ENCODE peak calls at places on chromosomes 2 and 18, in nine cellular contexts. S is kidney epithelial cell; E is iris pigment epithelial cell; R is fibroblast of lung; B is GM23338; I is fibroblast of the conjunctiva; Z is naive thymus-derived CD8-positive, alpha-beta T cell; N is HAP-1; U is cardiac fibroblast. F is an unnamed sample.

GRCh38 chr2:127139766-127140165 is 32.8 kb upstream of the BIN1 start:
- DNase-seq in S (no peak), E (no peak), R (no peak), B (no peak), I (no peak), Z (no peak), N (no peak), U (no peak), F (no peak)

GRCh38 chr18:59376351-59376935 is 17.4 kb upstream of the LMAN1 start:
- DNase-seq in S (no peak), E (no peak), R (no peak), B (no peak), I (no peak), Z (no peak), N (no peak), U (no peak), F (no peak)

GRCh38 chr2:107607054-107607453 is 219.6 kb upstream of the RGPD4 start:
- DNase-seq in S (no peak), E (no peak), R (no peak), B (no peak), I (no peak), Z (no peak), N (no peak), U (no peak), F (no peak)

GRCh38 chr18:489244-490023 is 11.1 kb downstream of the COLEC12 start:
- DNase-seq in S (no peak), E (peak), R (peak), B (no peak), I (peak), Z (no peak), N (no peak), U (peak), F (no peak)

GRCh38 chr2:185738679-185739472 is at the start of gene FSIP2:
- DNase-seq in S (peak), E (peak), R (peak), B (peak), I (peak), Z (no peak), N (peak), U (peak), F (no peak)

GRCh38 chr2:60741588-60741987 is 14.5 kb upstream of the PAPOLG start:
- DNase-seq in S (no peak), E (no peak), R (no peak), B (peak), I (no peak), Z (no peak), N (no peak), U (peak), F (no peak)

GRCh38 chr2:143891879-143892308 is 628.0 kb downstream of the ZEB2 start:
- DNase-seq in S (no peak), E (no peak), R (no peak), B (peak), I (no peak), Z (no peak), N (peak), U (no peak), F (no peak)

GRCh38 chr2:174903243-174903513 is 102.0 kb downstream of the CHN1 start:
- DNase-seq in S (no peak), E (no peak), R (no peak), B (no peak), I (no peak), Z (no peak), N (no peak), U (no peak), F (no peak)

GRCh38 chr18:8493141-8493540 is 116.1 kb upstream of the RAB12 start:
- DNase-seq in S (no peak), E (no peak), R (no peak), B (no peak), I (no peak), Z (no peak), N (no peak), U (no peak), F (no peak)

GRCh38 chr2:240630771-240631560 is 5.7 kb downstream of the GPR35 start:
- DNase-seq in S (no peak), E (no peak), R (no peak), B (no peak), I (no peak), Z (no peak), N (no peak), U (no peak), F (no peak)

GRCh38 chr2:64675860-64676259 is 22.1 kb upstream of the SERTAD2 start:
- DNase-seq in S (no peak), E (peak), R (no peak), B (no peak), I (no peak), Z (no peak), N (no peak), U (no peak), F (no peak)

GRCh38 chr2:168915433-168916328 is 14.6 kb downstream of the G6PC2 start:
- DNase-seq in S (no peak), E (no peak), R (no peak), B (no peak), I (no peak), Z (no peak), N (no peak), U (no peak), F (no peak)

GRCh38 chr2:138124521-138124920 is 160.2 kb downstream of the HNMT start:
- DNase-seq in S (no peak), E (no peak), R (no peak), B (no peak), I (no peak), Z (no peak), N (no peak), U (no peak), F (no peak)

GRCh38 chr18:74194691-74195090 is 46.4 kb downstream of the TIMM21 start:
- DNase-seq in S (no peak), E (peak), R (no peak), B (no peak), I (no peak), Z (no peak), N (no peak), U (no peak), F (no peak)

GRCh38 chr18:58476521-58477210 is 152.2 kb downstream of the ALPK2 start:
- DNase-seq in S (no peak), E (no peak), R (no peak), B (no peak), I (no peak), Z (no peak), N (no peak), U (no peak), F (no peak)